ENCODE peak calls at places on chromosomes 2 and 18, in six cellular contexts. Y is midbrain; A is AG09309; X is stimulated activated CD4-positive, alpha-beta T cell treated with anti-CD3 and anti-CD28 coated beads, Interleukin-1b, Interleukin-23, amount 100 ng/mL, for 24 hours; Q is left lung; F is NAMALWA. H is an unnamed sample.
A peak's percentile ranks its signal among the peaks of the same experiment; 100 is the strongest.

GRCh38 chr2:238352361-238352760 is 32.0 kb downstream of the TRAF3IP1 start:
- DNase-seq in Y (no peak), A (no peak), X (no peak), Q (no peak), F (no peak), H (no peak)

GRCh38 chr2:72175636-72176035 is 28.0 kb upstream of the CYP26B1 start:
- DNase-seq in Y (no peak), A (no peak), X (no peak), Q (no peak), F (no peak), H (no peak)

GRCh38 chr2:208880171-208880570 is 473.6 kb downstream of the PTH2R start:
- DNase-seq in Y (no peak), A (no peak), X (no peak), Q (no peak), F (no peak), H (no peak)

GRCh38 chr2:241180495-241180894 is 8.0 kb upstream of the ANO7 start:
- DNase-seq in Y (no peak), A (no peak), X (no peak), Q (no peak), F (no peak), H (no peak)

GRCh38 chr2:25358249-25358815 is 16.6 kb upstream of the DNMT3A start:
- DNase-seq in Y (no peak), A (no peak), X (no peak), Q (no peak), F (no peak), H (no peak)

GRCh38 chr18:63445067-63445466 is 22.8 kb upstream of the VPS4B start:
- DNase-seq in Y (no peak), A (no peak), X (no peak), Q (no peak), F (no peak), H (no peak)

GRCh38 chr2:173982918-173983317 is 17.7 kb upstream of the SP3 start:
- DNase-seq in Y (peak; percentile 35), A (no peak), X (no peak), Q (no peak), F (no peak), H (peak; percentile 93)

GRCh38 chr2:170017848-170018492 is 160.0 kb upstream of the MYO3B start:
- DNase-seq in Y (no peak), A (no peak), X (no peak), Q (no peak), F (no peak), H (no peak)

GRCh38 chr18:41695441-41695840 is 259.6 kb upstream of the PIK3C3 start:
- DNase-seq in Y (no peak), A (no peak), X (no peak), Q (no peak), F (no peak), H (no peak)

GRCh38 chr2:209872675-209873074 is 101.0 kb downstream of the UNC80 start:
- DNase-seq in Y (peak; percentile 73), A (no peak), X (no peak), Q (no peak), F (no peak), H (no peak)

GRCh38 chr2:69997296-69998184 is 36.1 kb upstream of the ASPRV1 start:
- DNase-seq in Y (no peak), A (no peak), X (no peak), Q (peak; percentile 56), F (no peak), H (no peak)

GRCh38 chr2:240995041-240995960 is 3.1 kb upstream of the SNED1 start:
- DNase-seq in Y (no peak), A (no peak), X (no peak), Q (peak; percentile 27), F (no peak), H (no peak)

GRCh38 chr2:226649871-226650660 is 149.6 kb downstream of the IRS1 start:
- DNase-seq in Y (no peak), A (peak; percentile 94), X (peak; percentile 12), Q (peak; percentile 78), F (no peak), H (no peak)

GRCh38 chr2:170587117-170587516 is 128.0 kb upstream of the SP5 start:
- DNase-seq in Y (no peak), A (no peak), X (no peak), Q (no peak), F (no peak), H (no peak)

GRCh38 chr18:42087876-42088275 is 132.8 kb downstream of the PIK3C3 start:
- DNase-seq in Y (peak; percentile 3), A (no peak), X (no peak), Q (no peak), F (no peak), H (no peak)

GRCh38 chr2:177419274-177419673 is 26.7 kb downstream of the AGPS start:
- DNase-seq in Y (no peak), A (peak; percentile 58), X (no peak), Q (no peak), F (peak; percentile 21), H (peak; percentile 33)

GRCh38 chr18:21740724-21741510 is at the start of gene MIB1:
- DNase-seq in Y (peak; percentile 99), A (no peak), X (no peak), Q (peak; percentile 61), F (no peak), H (peak; percentile 95)

GRCh38 chr2:122255924-122256323 is 500.5 kb downstream of the TSN start:
- DNase-seq in Y (no peak), A (no peak), X (no peak), Q (no peak), F (no peak), H (no peak)

GRCh38 chr2:223759569-223760430 is 77.6 kb downstream of the AP1S3 start:
- DNase-seq in Y (no peak), A (no peak), X (no peak), Q (no peak), F (no peak), H (no peak)

GRCh38 chr18:43396266-43396665 is 119.0 kb upstream of the SYT4 start:
- DNase-seq in Y (peak; percentile 18), A (no peak), X (no peak), Q (no peak), F (peak; percentile 44), H (peak; percentile 66)

GRCh38 chr2:40243581-40243980 is 208.3 kb downstream of the SLC8A1 start:
- DNase-seq in Y (no peak), A (peak; percentile 64), X (no peak), Q (no peak), F (no peak), H (no peak)